ENCODE peak calls at places on chromosome 14, in eight cellular contexts. One of them, this sample, is unnamed.

GRCh38 chr14:78989246-78989645 is 819.1 kb downstream of the NRXN3 start:
- DNase-seq in upper lobe of right lung: no peak
- DNase-seq in body of pancreas: no peak
- DNase-seq in dermis blood vessel endothelial cell: no peak
- DNase-seq in A549: no peak
- DNase-seq in COR-L47: no peak
- DNase-seq in astrocyte: no peak
- DNase-seq in endothelial cell of umbilical vein: no peak
- DNase-seq in this sample: no peak

GRCh38 chr14:21268612-21269251 is 510 bp downstream of the HNRNPC start:
- DNase-seq in COR-L47: peak
- DNase-seq in body of pancreas: peak
- DNase-seq in astrocyte: peak
- DNase-seq in A549: no peak
- DNase-seq in upper lobe of right lung: no peak
- DNase-seq in endothelial cell of umbilical vein: peak
- DNase-seq in dermis blood vessel endothelial cell: peak
- DNase-seq in this sample: peak

GRCh38 chr14:68673464-68673863 is 119.4 kb downstream of the ZFP36L1 start:
- DNase-seq in dermis blood vessel endothelial cell: no peak
- DNase-seq in astrocyte: no peak
- DNase-seq in A549: no peak
- DNase-seq in upper lobe of right lung: no peak
- DNase-seq in endothelial cell of umbilical vein: no peak
- DNase-seq in COR-L47: no peak
- DNase-seq in body of pancreas: no peak
- DNase-seq in this sample: no peak

GRCh38 chr14:77245820-77246219 is 25.2 kb downstream of the NGB start:
- DNase-seq in COR-L47: no peak
- DNase-seq in astrocyte: no peak
- DNase-seq in A549: no peak
- DNase-seq in dermis blood vessel endothelial cell: no peak
- DNase-seq in endothelial cell of umbilical vein: no peak
- DNase-seq in upper lobe of right lung: no peak
- DNase-seq in body of pancreas: no peak
- DNase-seq in this sample: no peak

GRCh38 chr14:68977137-68977740 is 1.9 kb downstream of the ACTN1 start:
- DNase-seq in endothelial cell of umbilical vein: no peak
- DNase-seq in dermis blood vessel endothelial cell: no peak
- DNase-seq in A549: no peak
- DNase-seq in upper lobe of right lung: no peak
- DNase-seq in astrocyte: no peak
- DNase-seq in COR-L47: no peak
- DNase-seq in body of pancreas: no peak
- DNase-seq in this sample: no peak

GRCh38 chr14:27077181-27077738 is 479.4 kb upstream of the NOVA1 start:
- DNase-seq in endothelial cell of umbilical vein: no peak
- DNase-seq in body of pancreas: peak
- DNase-seq in COR-L47: peak
- DNase-seq in upper lobe of right lung: no peak
- DNase-seq in A549: no peak
- DNase-seq in dermis blood vessel endothelial cell: no peak
- DNase-seq in astrocyte: no peak
- DNase-seq in this sample: no peak

GRCh38 chr14:37051153-37051552 is 121.3 kb downstream of the SLC25A21 start:
- DNase-seq in body of pancreas: no peak
- DNase-seq in COR-L47: no peak
- DNase-seq in endothelial cell of umbilical vein: peak
- DNase-seq in astrocyte: peak
- DNase-seq in upper lobe of right lung: no peak
- DNase-seq in dermis blood vessel endothelial cell: peak
- DNase-seq in A549: no peak
- DNase-seq in this sample: peak

GRCh38 chr14:34171431-34171830 is 220.6 kb upstream of the EGLN3 start:
- DNase-seq in dermis blood vessel endothelial cell: no peak
- DNase-seq in COR-L47: no peak
- DNase-seq in astrocyte: no peak
- DNase-seq in body of pancreas: no peak
- DNase-seq in A549: no peak
- DNase-seq in upper lobe of right lung: no peak
- DNase-seq in endothelial cell of umbilical vein: no peak
- DNase-seq in this sample: no peak

GRCh38 chr14:90573385-90574105 is 176.7 kb downstream of the CALM1 start:
- DNase-seq in COR-L47: no peak
- DNase-seq in A549: no peak
- DNase-seq in astrocyte: no peak
- DNase-seq in body of pancreas: no peak
- DNase-seq in upper lobe of right lung: peak
- DNase-seq in endothelial cell of umbilical vein: peak
- DNase-seq in dermis blood vessel endothelial cell: no peak
- DNase-seq in this sample: no peak

GRCh38 chr14:94970937-94971730 is 186.2 kb downstream of the DICER1 start:
- DNase-seq in astrocyte: no peak
- DNase-seq in COR-L47: no peak
- DNase-seq in upper lobe of right lung: no peak
- DNase-seq in body of pancreas: no peak
- DNase-seq in dermis blood vessel endothelial cell: no peak
- DNase-seq in endothelial cell of umbilical vein: no peak
- DNase-seq in A549: no peak
- DNase-seq in this sample: peak

GRCh38 chr14:31190220-31190605 is 17.4 kb downstream of the HECTD1 start:
- DNase-seq in astrocyte: no peak
- DNase-seq in A549: no peak
- DNase-seq in COR-L47: no peak
- DNase-seq in upper lobe of right lung: no peak
- DNase-seq in body of pancreas: no peak
- DNase-seq in dermis blood vessel endothelial cell: no peak
- DNase-seq in endothelial cell of umbilical vein: no peak
- DNase-seq in this sample: no peak

GRCh38 chr14:80607430-80608200 is 333.9 kb downstream of the CEP128 start:
- DNase-seq in astrocyte: no peak
- DNase-seq in COR-L47: no peak
- DNase-seq in body of pancreas: no peak
- DNase-seq in upper lobe of right lung: no peak
- DNase-seq in A549: no peak
- DNase-seq in dermis blood vessel endothelial cell: peak
- DNase-seq in endothelial cell of umbilical vein: no peak
- DNase-seq in this sample: peak

GRCh38 chr14:95174184-95174804 is 17.0 kb upstream of the DICER1 start:
- DNase-seq in A549: no peak
- DNase-seq in endothelial cell of umbilical vein: peak
- DNase-seq in astrocyte: no peak
- DNase-seq in body of pancreas: no peak
- DNase-seq in dermis blood vessel endothelial cell: peak
- DNase-seq in COR-L47: no peak
- DNase-seq in upper lobe of right lung: no peak
- DNase-seq in this sample: peak

GRCh38 chr14:70018246-70018645 is 139.0 kb downstream of the SMOC1 start:
- DNase-seq in endothelial cell of umbilical vein: no peak
- DNase-seq in dermis blood vessel endothelial cell: no peak
- DNase-seq in body of pancreas: no peak
- DNase-seq in astrocyte: no peak
- DNase-seq in A549: no peak
- DNase-seq in COR-L47: no peak
- DNase-seq in upper lobe of right lung: no peak
- DNase-seq in this sample: no peak

GRCh38 chr14:94768521-94769412 is 1.1 kb downstream of the GSC start:
- DNase-seq in dermis blood vessel endothelial cell: no peak
- DNase-seq in A549: no peak
- DNase-seq in body of pancreas: peak
- DNase-seq in endothelial cell of umbilical vein: no peak
- DNase-seq in upper lobe of right lung: no peak
- DNase-seq in astrocyte: no peak
- DNase-seq in COR-L47: peak
- DNase-seq in this sample: no peak

GRCh38 chr14:53044486-53044885 is 93.6 kb upstream of the FERMT2 start:
- DNase-seq in dermis blood vessel endothelial cell: no peak
- DNase-seq in COR-L47: no peak
- DNase-seq in body of pancreas: no peak
- DNase-seq in endothelial cell of umbilical vein: no peak
- DNase-seq in upper lobe of right lung: no peak
- DNase-seq in A549: no peak
- DNase-seq in astrocyte: peak
- DNase-seq in this sample: peak

GRCh38 chr14:105251920-105252319 is 3.6 kb downstream of the BTBD6 start:
- DNase-seq in body of pancreas: no peak
- DNase-seq in upper lobe of right lung: no peak
- DNase-seq in endothelial cell of umbilical vein: no peak
- DNase-seq in dermis blood vessel endothelial cell: no peak
- DNase-seq in COR-L47: no peak
- DNase-seq in astrocyte: no peak
- DNase-seq in A549: no peak
- DNase-seq in this sample: no peak

GRCh38 chr14:56787530-56787929 is 22.7 kb downstream of the OTX2 start:
- DNase-seq in COR-L47: no peak
- DNase-seq in A549: no peak
- DNase-seq in body of pancreas: no peak
- DNase-seq in endothelial cell of umbilical vein: no peak
- DNase-seq in astrocyte: no peak
- DNase-seq in upper lobe of right lung: no peak
- DNase-seq in dermis blood vessel endothelial cell: no peak
- DNase-seq in this sample: no peak

GRCh38 chr14:105161964-105162363 is 6.6 kb downstream of the JAG2 start:
- DNase-seq in astrocyte: no peak
- DNase-seq in dermis blood vessel endothelial cell: no peak
- DNase-seq in upper lobe of right lung: no peak
- DNase-seq in body of pancreas: no peak
- DNase-seq in A549: no peak
- DNase-seq in COR-L47: no peak
- DNase-seq in endothelial cell of umbilical vein: no peak
- DNase-seq in this sample: no peak

GRCh38 chr14:104885031-104885972 is 20.2 kb downstream of the CEP170B start:
- DNase-seq in body of pancreas: peak
- DNase-seq in A549: no peak
- DNase-seq in upper lobe of right lung: no peak
- DNase-seq in endothelial cell of umbilical vein: no peak
- DNase-seq in astrocyte: no peak
- DNase-seq in COR-L47: no peak
- DNase-seq in dermis blood vessel endothelial cell: no peak
- DNase-seq in this sample: no peak

GRCh38 chr14:103250181-103250580 is 83.9 kb upstream of the EIF5 start:
- DNase-seq in endothelial cell of umbilical vein: no peak
- DNase-seq in body of pancreas: no peak
- DNase-seq in A549: no peak
- DNase-seq in astrocyte: no peak
- DNase-seq in dermis blood vessel endothelial cell: no peak
- DNase-seq in upper lobe of right lung: no peak
- DNase-seq in COR-L47: no peak
- DNase-seq in this sample: no peak

GRCh38 chr14:69879175-69880047 is at the start of gene SMOC1:
- DNase-seq in endothelial cell of umbilical vein: peak
- DNase-seq in body of pancreas: peak
- DNase-seq in COR-L47: peak
- DNase-seq in upper lobe of right lung: no peak
- DNase-seq in A549: peak
- DNase-seq in dermis blood vessel endothelial cell: peak
- DNase-seq in astrocyte: no peak
- DNase-seq in this sample: peak

GRCh38 chr14:59038746-59039145 is 149.7 kb upstream of the DAAM1 start:
- DNase-seq in upper lobe of right lung: no peak
- DNase-seq in dermis blood vessel endothelial cell: no peak
- DNase-seq in A549: no peak
- DNase-seq in endothelial cell of umbilical vein: no peak
- DNase-seq in COR-L47: no peak
- DNase-seq in astrocyte: no peak
- DNase-seq in body of pancreas: no peak
- DNase-seq in this sample: no peak

GRCh38 chr14:23187925-23188324 is 4.5 kb upstream of the SLC7A8 start:
- DNase-seq in astrocyte: no peak
- DNase-seq in body of pancreas: no peak
- DNase-seq in upper lobe of right lung: no peak
- DNase-seq in dermis blood vessel endothelial cell: no peak
- DNase-seq in endothelial cell of umbilical vein: no peak
- DNase-seq in A549: no peak
- DNase-seq in COR-L47: no peak
- DNase-seq in this sample: no peak

This sample was measured in fibroblast of lung.